ENCODE peak calls at places on chromosomes 13 and 19, in ten cellular contexts. T is adrenal gland, G is dorsolateral prefrontal cortex, M is endothelial cell, V is spleen, X is suprapubic skin, O is astrocyte, B is lower leg skin, S is A549, K is fibroblast of mammary gland. W is an unnamed sample.

GRCh38 chr13:24161010-24161775 is 673 bp downstream of the SPATA13 start:
- DNase-seq in B (peak), O (no peak), K (no peak), T (peak), M (peak), X (no peak), S (no peak), G (peak), V (peak), W (no peak)

GRCh38 chr13:39602614-39603366 is at the start of gene LHFPL6:
- DNase-seq in G (peak), S (peak), O (peak), T (peak), B (peak), V (peak), X (peak), M (peak), K (peak), W (peak)

GRCh38 chr19:7673995-7674667 is 2.8 kb upstream of the MCEMP1 start:
- DNase-seq in G (peak), V (peak), K (peak), X (no peak), T (peak), M (no peak), O (peak), B (peak), S (peak), W (no peak)

GRCh38 chr19:45179063-45179847 is 671 bp downstream of the BLOC1S3 start:
- DNase-seq in T (peak), G (no peak), B (peak), O (peak), V (peak), M (no peak), K (peak), S (no peak), X (no peak), W (peak)

GRCh38 chr19:2286402-2287140 is 4.6 kb upstream of the PEAK3 start:
- DNase-seq in V (no peak), K (no peak), T (no peak), S (no peak), B (no peak), M (no peak), X (no peak), O (no peak), G (no peak), W (no peak)

GRCh38 chr13:25886438-25887214 is 165.2 kb downstream of the SHISA2 start:
- DNase-seq in B (no peak), O (peak), T (no peak), K (peak), G (no peak), S (no peak), M (no peak), X (no peak), V (no peak), W (no peak)

GRCh38 chr13:31385534-31385933 is 185.8 kb downstream of the B3GLCT start:
- DNase-seq in O (no peak), S (no peak), G (no peak), T (no peak), X (no peak), M (no peak), V (no peak), K (no peak), B (no peak), W (no peak)

GRCh38 chr19:50252111-50252886 is 48.9 kb downstream of the MYH14 start:
- DNase-seq in B (no peak), O (no peak), X (no peak), M (no peak), G (no peak), K (peak), S (peak), V (no peak), T (no peak), W (no peak)

GRCh38 chr19:2101417-2102335 is 5.0 kb downstream of the IZUMO4 start:
- DNase-seq in G (peak), X (no peak), K (no peak), S (no peak), V (no peak), M (no peak), T (no peak), O (no peak), B (no peak), W (no peak)

GRCh38 chr13:57250472-57250871 is 83.5 kb downstream of the PRR20E start:
- DNase-seq in T (no peak), V (no peak), B (no peak), G (no peak), O (no peak), K (no peak), S (no peak), X (no peak), M (no peak), W (no peak)

GRCh38 chr13:57253551-57253950 is 86.6 kb downstream of the PRR20E start:
- DNase-seq in B (no peak), K (no peak), T (no peak), V (no peak), M (no peak), S (no peak), O (no peak), G (no peak), X (no peak), W (no peak)
- TF ChIP-seq CTCF in B (no peak), K (no peak), T (no peak), V (no peak), M (no peak), S (no peak), O (no peak), G (no peak), X (no peak), W (no peak)

GRCh38 chr19:28694812-28695211 is 518.1 kb downstream of the UQCRFS1 start:
- DNase-seq in S (no peak), O (no peak), G (no peak), X (no peak), B (no peak), M (no peak), K (no peak), T (no peak), V (no peak), W (no peak)
- TF ChIP-seq CTCF in S (no peak), O (no peak), G (no peak), X (no peak), B (no peak), M (no peak), K (no peak), T (no peak), V (no peak), W (no peak)

GRCh38 chr19:35044317-35045117 is 3.0 kb downstream of the HPN start:
- DNase-seq in T (peak), O (no peak), X (no peak), K (peak), G (peak), V (no peak), S (peak), B (no peak), M (peak), W (peak)

GRCh38 chr19:35042954-35043604 is 1.6 kb downstream of the HPN start:
- DNase-seq in X (no peak), T (no peak), B (no peak), O (no peak), K (no peak), S (no peak), V (no peak), G (no peak), M (no peak), W (no peak)

GRCh38 chr19:35043906-35044305 is 2.4 kb downstream of the HPN start:
- DNase-seq in O (no peak), S (no peak), M (no peak), V (no peak), B (no peak), X (no peak), T (no peak), G (no peak), K (no peak), W (no peak)

GRCh38 chr19:35046461-35046860 is 4.9 kb downstream of the HPN start:
- DNase-seq in B (no peak), S (no peak), X (no peak), T (no peak), G (no peak), K (no peak), O (no peak), V (no peak), M (no peak), W (no peak)

DNA sequence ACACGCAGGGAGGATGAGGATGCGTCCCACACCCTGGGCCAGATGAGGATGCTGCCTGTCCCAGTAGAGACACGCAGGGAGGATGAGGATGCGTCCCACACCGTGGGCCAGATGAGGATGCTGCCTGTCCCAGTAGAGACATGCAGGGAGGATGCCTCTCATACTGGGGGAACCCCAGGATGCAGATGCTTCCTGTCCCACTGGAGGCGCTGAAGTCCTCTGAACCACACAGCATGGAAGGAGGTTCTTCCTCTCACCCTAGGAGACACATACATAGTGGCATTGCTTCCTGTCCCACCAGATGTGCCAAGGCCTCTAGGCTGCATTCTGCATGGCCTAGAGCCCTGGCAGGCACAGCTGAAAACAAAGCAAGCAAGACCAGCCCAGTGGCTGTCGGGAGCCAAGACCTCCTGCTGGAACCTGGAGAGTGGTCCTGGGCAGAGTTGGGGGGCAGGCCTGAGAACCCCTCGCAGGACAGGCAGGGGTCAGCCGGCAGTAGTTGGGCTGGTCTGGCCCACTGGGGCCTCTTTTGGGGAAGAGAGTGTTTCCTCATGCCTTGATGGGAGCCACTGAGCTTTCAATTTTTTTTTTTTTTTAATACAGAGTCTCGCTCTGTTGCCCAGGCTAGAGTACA is 4.3 kb downstream of the HPN start:
- DNase-seq in G (no peak), K (no peak), B (no peak), M (peak), O (no peak), V (no peak), X (no peak), S (peak), T (peak), W (no peak)
- TF ChIP-seq CTCF in G (peak), K (peak), B (no peak), M (no peak), O (peak), V (peak), X (peak), S (peak), T (peak), W (no peak)

GRCh38 chr13:113084094-113084942 is 21.3 kb upstream of the F7 start:
- DNase-seq in O (no peak), T (no peak), S (no peak), X (no peak), B (no peak), K (no peak), M (no peak), G (no peak), V (peak), W (no peak)
- TF ChIP-seq CTCF in O (no peak), T (no peak), S (no peak), X (no peak), B (no peak), K (no peak), M (peak), G (no peak), V (no peak), W (no peak)

DNA sequence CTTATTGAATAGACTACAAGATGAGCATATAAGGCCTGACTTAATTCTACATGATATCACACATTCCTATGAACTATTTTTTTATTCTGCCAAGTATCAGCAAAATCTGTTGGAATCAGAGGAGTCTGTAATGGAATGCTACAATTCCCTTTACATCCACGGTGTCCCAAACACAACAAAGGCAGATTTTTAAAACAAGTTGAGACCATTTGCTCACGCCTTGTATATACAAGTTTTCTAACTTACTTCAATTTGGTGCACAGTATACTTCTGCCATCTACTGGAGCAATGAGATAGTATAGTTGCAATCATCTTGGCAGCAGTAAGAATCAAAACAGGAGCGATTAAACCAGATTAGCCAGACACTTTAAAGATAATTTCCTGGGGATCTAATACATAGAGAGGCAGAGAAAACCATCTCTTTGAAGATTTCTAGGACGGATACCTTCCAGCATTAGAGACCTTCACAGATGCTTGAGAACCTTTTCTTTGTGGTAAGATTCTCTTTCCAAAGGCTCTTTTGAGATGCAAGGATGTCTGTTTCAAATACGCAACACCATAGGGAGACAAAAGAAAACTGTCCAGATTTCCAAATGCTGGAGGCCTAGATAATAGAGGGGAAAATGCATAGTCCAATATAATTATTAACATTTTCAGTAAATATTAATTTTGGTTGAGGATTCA is 302.0 kb upstream of the MIR17HG start:
- DNase-seq in S (peak), G (no peak), O (no peak), M (peak), T (no peak), X (no peak), V (no peak), B (no peak), K (no peak), W (no peak)
- TF ChIP-seq CTCF in S (peak), G (peak), O (peak), M (peak), T (no peak), X (no peak), V (no peak), B (no peak), K (peak), W (no peak)

DNA sequence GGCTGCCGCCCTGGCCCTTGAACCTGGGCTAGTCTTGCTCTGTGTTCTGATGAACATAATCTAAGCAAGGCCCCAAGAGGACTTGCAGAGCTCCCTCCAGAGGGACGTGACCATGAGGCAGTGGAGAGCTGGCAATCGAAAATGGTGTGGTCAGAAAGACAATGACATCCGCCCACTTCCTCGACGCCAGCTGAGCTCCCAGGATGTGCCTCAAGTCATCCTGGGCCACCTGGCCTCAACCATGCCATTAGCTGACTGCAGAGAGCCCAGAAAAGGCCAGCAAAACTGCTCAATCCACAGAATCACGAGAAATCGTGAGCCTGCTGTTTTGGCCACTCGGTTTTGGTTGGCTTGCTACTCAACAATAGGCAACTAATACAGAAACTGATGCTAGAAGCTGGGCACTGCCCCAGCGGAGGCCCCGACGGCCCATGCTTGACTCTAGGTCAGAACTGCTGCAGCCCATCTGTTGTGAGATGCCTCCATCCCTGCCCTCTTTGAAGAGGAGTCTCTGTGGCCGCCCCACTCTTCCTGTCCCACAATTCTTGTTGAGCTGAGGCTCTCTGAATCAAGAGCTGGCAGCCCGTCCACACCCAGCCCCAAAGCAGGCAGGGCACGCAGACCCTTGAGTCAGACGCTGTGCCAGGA is 53.3 kb downstream of the STK24 start:
- DNase-seq in T (no peak), X (peak), G (no peak), V (no peak), O (no peak), B (no peak), K (no peak), M (no peak), S (no peak), W (no peak)
- TF ChIP-seq CTCF in T (no peak), X (no peak), G (no peak), V (no peak), O (no peak), B (no peak), K (no peak), M (no peak), S (no peak), W (no peak)

GRCh38 chr13:51923983-51924539 is 62.3 kb downstream of the CCDC70 start:
- DNase-seq in O (no peak), M (peak), K (no peak), V (no peak), G (no peak), T (no peak), B (peak), S (peak), X (peak), W (no peak)
- TF ChIP-seq CTCF in O (peak), M (peak), K (peak), V (no peak), G (no peak), T (no peak), B (no peak), S (no peak), X (no peak), W (peak)

DNA sequence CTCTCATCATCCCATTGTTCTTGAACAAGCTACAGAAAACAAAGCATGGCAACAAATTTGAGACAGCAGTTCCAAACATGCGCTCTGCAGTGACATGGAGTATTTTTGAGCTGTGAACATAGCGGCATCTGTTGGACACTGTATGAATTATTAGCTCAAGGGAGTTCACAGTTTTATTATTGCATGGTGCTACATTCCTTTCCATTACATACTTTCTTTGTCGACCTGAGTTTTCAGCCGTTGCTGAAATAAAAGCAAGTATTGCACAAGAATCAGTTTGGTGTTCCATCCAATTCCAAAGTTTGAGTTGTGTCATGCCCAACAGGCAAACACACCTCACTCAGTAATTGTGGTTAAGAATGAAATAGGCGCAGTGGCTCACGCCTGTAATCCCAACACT is 30.1 kb upstream of the METTL21C start:
- DNase-seq in X (no peak), K (peak), M (no peak), S (peak), O (peak), B (no peak), V (no peak), T (no peak), G (no peak), W (no peak)
- TF ChIP-seq CTCF in X (peak), K (peak), M (no peak), S (peak), O (peak), B (no peak), V (no peak), T (peak), G (peak), W (peak)

DNA sequence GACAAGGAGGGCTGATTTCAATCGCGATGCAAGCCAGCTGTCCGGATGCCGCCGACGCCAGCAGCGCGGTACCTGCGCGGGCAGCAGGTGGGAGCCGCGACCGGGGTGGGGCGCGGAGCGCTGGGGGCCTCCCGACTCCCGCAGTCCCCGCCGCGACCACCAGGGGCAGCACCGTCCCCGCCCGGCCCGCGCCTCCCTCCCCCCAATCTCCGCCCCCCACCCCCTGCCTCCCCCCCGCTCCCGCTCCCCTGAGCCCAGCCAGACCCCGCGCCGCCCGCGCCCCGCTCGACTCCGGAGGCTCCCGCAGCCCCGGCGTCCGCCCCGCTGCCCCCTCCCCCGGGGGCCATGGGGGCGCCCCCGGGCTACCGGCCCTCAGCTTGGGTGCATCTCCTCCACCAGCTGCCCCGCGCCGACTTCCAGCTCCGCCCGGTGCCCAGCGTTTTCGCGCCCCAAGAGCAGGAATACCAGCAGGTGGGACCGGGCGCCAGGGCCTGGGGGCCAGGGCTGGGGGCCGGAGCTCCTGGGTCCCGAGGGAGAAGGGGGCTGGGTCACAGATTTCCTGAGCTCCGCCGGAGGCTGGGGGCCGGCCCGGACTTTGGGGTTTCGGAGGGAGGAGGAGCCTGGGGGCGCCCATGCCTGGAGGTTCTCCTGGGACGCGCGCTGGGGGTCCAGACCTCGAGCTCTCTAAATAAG is at the start of gene TTYH1:
- DNase-seq in M (peak), V (no peak), K (no peak), X (no peak), S (no peak), B (no peak), G (peak), T (no peak), O (no peak), W (no peak)
- TF ChIP-seq CTCF in M (peak), V (no peak), K (no peak), X (peak), S (peak), B (no peak), G (peak), T (no peak), O (no peak), W (peak)

GRCh38 chr19:9850235-9850959 is 15.3 kb downstream of the PIN1 start:
- DNase-seq in T (no peak), X (no peak), K (no peak), B (no peak), G (no peak), M (no peak), S (no peak), V (no peak), O (no peak), W (no peak)

GRCh38 chr19:9848761-9849160 is 13.6 kb downstream of the PIN1 start:
- DNase-seq in S (no peak), G (no peak), B (no peak), X (no peak), K (no peak), M (no peak), T (no peak), V (no peak), O (no peak), W (no peak)

GRCh38 chr19:9847087-9847671 is 12.1 kb downstream of the PIN1 start:
- DNase-seq in T (peak), B (no peak), X (no peak), S (peak), M (peak), K (peak), G (no peak), O (peak), V (no peak), W (no peak)

GRCh38 chr19:9849786-9850185 is 14.7 kb downstream of the PIN1 start:
- DNase-seq in S (no peak), B (no peak), T (no peak), G (no peak), K (no peak), X (no peak), V (no peak), M (no peak), O (no peak), W (no peak)

GRCh38 chr19:9848060-9848459 is 12.9 kb downstream of the PIN1 start:
- DNase-seq in O (no peak), B (no peak), G (no peak), X (no peak), T (no peak), V (no peak), M (peak), K (no peak), S (no peak), W (no peak)
- TF ChIP-seq CTCF in O (peak), B (no peak), G (peak), X (peak), T (no peak), V (no peak), M (peak), K (peak), S (peak), W (no peak)

W was measured in mesothelial cell of epicardium.